ENCODE peak calls at places on chromosomes 7 and 10, in four cellular contexts. B is progenitor cell of endocrine pancreas, V is colonic mucosa, X is HepG2. F is an unnamed sample.

GRCh38 chr10:79347894-79348639 is 798 bp downstream of the PPIF start:
- DNase-seq in B (no peak), V (peak), X (peak), F (peak)

GRCh38 chr7:128794020-128794419 is 2.3 kb downstream of the CCDC136 start:
- DNase-seq in B (no peak), V (no peak), X (no peak), F (no peak)

GRCh38 chr10:484441-484924 is 205.0 kb downstream of the DIP2C start:
- DNase-seq in B (no peak), V (peak), X (no peak), F (peak)

GRCh38 chr10:109282510-109282909 is 640.8 kb downstream of the XPNPEP1 start:
- DNase-seq in B (no peak), V (no peak), X (no peak), F (no peak)

GRCh38 chr10:5434017-5434753 is 21.8 kb downstream of the NET1 start:
- DNase-seq in B (no peak), V (no peak), X (peak), F (no peak)

GRCh38 chr10:75201793-75202307 is 8.7 kb upstream of the VDAC2 start:
- DNase-seq in B (no peak), V (peak), X (peak), F (no peak)

GRCh38 chr7:35889001-35889400 is 88.1 kb downstream of the SEPTIN7 start:
- DNase-seq in B (no peak), V (no peak), X (no peak), F (no peak)

GRCh38 chr10:8543361-8544056 is 489.0 kb downstream of the GATA3 start:
- DNase-seq in B (no peak), V (peak), X (no peak), F (no peak)

GRCh38 chr7:30062587-30062986 is 34.4 kb downstream of the PLEKHA8 start:
- DNase-seq in B (no peak), V (no peak), X (peak), F (no peak)

GRCh38 chr7:94453898-94454297 is 55.7 kb upstream of the CASD1 start:
- DNase-seq in B (no peak), V (no peak), X (no peak), F (no peak)

GRCh38 chr7:129089521-129090212 is 34.8 kb upstream of the TNPO3 start:
- DNase-seq in B (no peak), V (no peak), X (no peak), F (no peak)

GRCh38 chr10:119020627-119020946 is 8.9 kb upstream of the NANOS1 start:
- DNase-seq in B (no peak), V (no peak), X (no peak), F (no peak)

GRCh38 chr10:94123253-94123995 is 129.7 kb downstream of the PLCE1 start:
- DNase-seq in B (no peak), V (no peak), X (peak), F (no peak)

GRCh38 chr10:62934258-62934657 is 118.1 kb upstream of the EGR2 start:
- DNase-seq in B (no peak), V (no peak), X (no peak), F (no peak)

GRCh38 chr7:33554046-33554445 is 351.3 kb upstream of the BMPER start:
- DNase-seq in B (no peak), V (no peak), X (no peak), F (no peak)

GRCh38 chr10:70430489-70431445 is 10.7 kb downstream of the NODAL start:
- DNase-seq in B (no peak), V (peak), X (peak), F (no peak)

GRCh38 chr10:10193848-10194247 is 823.8 kb upstream of the CELF2 start:
- DNase-seq in B (no peak), V (no peak), X (no peak), F (no peak)

GRCh38 chr7:41323811-41324210 is 379.1 kb downstream of the INHBA start:
- DNase-seq in B (no peak), V (no peak), X (no peak), F (no peak)

GRCh38 chr7:28408105-28408973 is 4.0 kb upstream of the CREB5 start:
- DNase-seq in B (no peak), V (no peak), X (no peak), F (no peak)

GRCh38 chr7:28086198-28086597 is 94.4 kb downstream of the JAZF1 start:
- DNase-seq in B (no peak), V (no peak), X (no peak), F (no peak)

GRCh38 chr10:114023198-114023597 is 20.5 kb upstream of the ADRB1 start:
- DNase-seq in B (no peak), V (no peak), X (no peak), F (no peak)

GRCh38 chr10:56745490-56745889 is 384.4 kb upstream of the ZWINT start:
- DNase-seq in B (no peak), V (no peak), X (no peak), F (no peak)

GRCh38 chr7:132472463-132473120 is 103.7 kb downstream of the PLXNA4 start:
- DNase-seq in B (no peak), V (no peak), X (no peak), F (peak)

GRCh38 chr10:42850931-42851330 is 68.3 kb downstream of the BMS1 start:
- DNase-seq in B (no peak), V (no peak), X (no peak), F (peak)

GRCh38 chr10:69180525-69181204 is 631 bp downstream of the SUPV3L1 start:
- DNase-seq in B (no peak), V (peak), X (no peak), F (no peak)

GRCh38 chr7:2938514-2939192 is 94.5 kb upstream of the GNA12 start:
- DNase-seq in B (no peak), V (no peak), X (no peak), F (peak)

GRCh38 chr7:135673360-135673706 is 11.0 kb downstream of the STMP1 start:
- DNase-seq in B (no peak), V (no peak), X (no peak), F (no peak)

GRCh38 chr10:78039743-78040142 is 6.1 kb downstream of the RPS24 start:
- DNase-seq in B (no peak), V (no peak), X (no peak), F (no peak)

GRCh38 chr7:193538-194256 is 1.3 kb downstream of the FAM20C start:
- DNase-seq in B (no peak), V (peak), X (no peak), F (no peak)

GRCh38 chr7:25862993-25863726 is 288.8 kb upstream of the NFE2L3 start:
- DNase-seq in B (no peak), V (no peak), X (no peak), F (no peak)

GRCh38 chr10:113697595-113697994 is 17.9 kb downstream of the CASP7 start:
- DNase-seq in B (no peak), V (no peak), X (no peak), F (no peak)

GRCh38 chr10:113225903-113226302 is 275.9 kb downstream of the TCF7L2 start:
- DNase-seq in B (no peak), V (no peak), X (no peak), F (no peak)

GRCh38 chr7:29127527-29127926 is 18.8 kb downstream of the CPVL start:
- DNase-seq in B (no peak), V (no peak), X (no peak), F (no peak)

GRCh38 chr10:50152792-50153272 is 85.1 kb downstream of the WASHC2A start:
- DNase-seq in B (no peak), V (peak), X (no peak), F (no peak)

DNA sequence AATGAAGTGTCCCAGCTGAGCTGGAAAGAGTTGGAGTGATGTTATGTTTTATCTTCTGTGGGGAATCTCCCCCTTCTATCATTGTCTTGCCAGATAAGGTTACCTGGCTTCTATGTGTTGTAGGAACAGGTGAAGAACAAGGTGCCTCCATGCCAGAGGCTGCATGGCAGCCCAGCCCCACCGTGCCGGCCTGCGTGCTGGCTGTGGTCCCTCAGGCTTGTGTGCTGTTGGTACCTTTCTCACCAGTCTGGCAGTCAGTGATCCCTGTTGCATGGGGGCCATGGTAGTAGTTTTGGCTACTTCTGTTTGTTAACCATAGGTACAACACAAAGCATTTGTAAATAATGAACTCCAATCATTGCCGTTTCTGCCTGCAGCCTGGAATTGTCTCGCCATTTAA is 37.9 kb downstream of the CCM2 start:
- DNase-seq in B (no peak), V (no peak), X (no peak), F (no peak)
- TF ChIP-seq CTCF in B (no peak), V (no peak), X (no peak), F (no peak)

GRCh38 chr7:114175140-114175539 is 239.5 kb upstream of the FOXP2 start:
- DNase-seq in B (no peak), V (no peak), X (no peak), F (no peak)
- TF ChIP-seq CTCF in B (no peak), V (no peak), X (no peak), F (no peak)

GRCh38 chr10:90960355-90960814 is 39.5 kb upstream of the ANKRD1 start:
- DNase-seq in B (no peak), V (no peak), X (no peak), F (no peak)
- TF ChIP-seq CTCF in B (no peak), V (no peak), X (no peak), F (no peak)

DNA sequence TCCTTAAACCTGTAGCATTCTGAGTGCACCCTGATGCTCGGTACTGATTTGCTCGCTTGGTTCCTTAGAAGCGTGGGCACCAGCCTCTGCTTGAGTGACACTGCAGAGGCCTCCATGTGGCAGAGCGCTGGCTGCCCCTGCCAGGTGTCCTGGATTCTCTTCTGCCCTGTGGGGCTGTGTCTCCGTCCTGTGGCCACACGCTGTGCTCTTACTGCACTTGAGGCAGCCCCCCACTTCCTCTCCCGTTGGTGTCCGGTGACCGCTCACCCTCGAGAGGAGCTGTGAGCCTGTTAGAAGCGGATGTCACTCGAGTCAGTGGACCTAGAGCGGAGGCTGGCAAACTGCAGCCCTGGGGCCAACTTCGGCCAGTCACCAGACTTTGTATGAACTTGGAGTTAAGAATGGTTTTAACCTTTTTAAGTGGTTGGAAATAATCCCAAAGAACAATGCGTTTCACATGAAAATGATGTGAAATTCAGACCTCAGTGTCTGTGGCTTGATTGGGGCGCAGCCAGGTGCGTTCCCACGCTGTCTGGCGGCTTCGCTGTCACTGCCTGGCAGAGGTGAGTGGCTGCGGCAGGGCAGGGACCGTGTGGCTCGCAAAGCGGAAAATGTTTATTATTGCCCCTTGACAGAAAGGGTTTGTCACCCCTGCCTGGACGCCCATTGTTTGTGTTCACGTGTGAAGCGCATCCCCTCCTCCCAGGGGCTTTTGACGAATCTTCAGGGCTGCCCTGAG is 114.6 kb downstream of the CYTH3 start:
- DNase-seq in B (no peak), V (no peak), X (no peak), F (no peak)
- TF ChIP-seq CTCF in B (no peak), V (no peak), X (no peak), F (no peak)

GRCh38 chr7:107169120-107170050 is 582 bp downstream of the HBP1 start:
- DNase-seq in B (peak), V (peak), X (peak), F (peak)
- TF ChIP-seq CTCF in B (no peak), V (no peak), X (peak), F (no peak)

DNA sequence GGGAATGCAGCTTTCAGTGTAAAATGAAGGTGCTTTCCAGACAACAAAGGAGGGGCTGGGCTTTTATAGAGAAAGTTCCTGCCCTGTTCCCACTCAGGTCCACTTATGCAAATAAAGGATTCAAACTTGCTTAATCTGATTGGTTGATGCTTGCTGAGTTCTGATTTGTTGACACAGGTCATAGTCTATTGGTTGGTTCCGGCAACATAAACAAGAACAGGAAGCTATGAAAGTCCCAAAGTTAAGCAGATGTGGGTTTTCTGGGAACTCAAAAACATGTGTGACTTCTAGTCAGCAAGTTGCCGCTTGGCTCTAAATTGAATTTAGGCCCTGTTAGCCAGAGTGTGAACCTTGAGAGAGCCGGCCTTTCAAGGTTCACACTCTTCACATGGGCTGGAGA is 194.2 kb upstream of the SVIL start:
- DNase-seq in B (no peak), V (no peak), X (no peak), F (no peak)
- TF ChIP-seq CTCF in B (no peak), V (no peak), X (no peak), F (no peak)

GRCh38 chr7:83930262-83930661 is 264.3 kb downstream of the SEMA3A start:
- DNase-seq in B (no peak), V (no peak), X (no peak), F (no peak)

GRCh38 chr7:83937930-83938329 is 256.7 kb downstream of the SEMA3A start:
- DNase-seq in B (no peak), V (no peak), X (no peak), F (no peak)

GRCh38 chr7:83936056-83936703 is 258.4 kb downstream of the SEMA3A start:
- DNase-seq in B (peak), V (peak), X (peak), F (no peak)

GRCh38 chr7:83931968-83932367 is 262.6 kb downstream of the SEMA3A start:
- DNase-seq in B (no peak), V (no peak), X (no peak), F (no peak)

GRCh38 chr7:83934118-83934734 is 260.4 kb downstream of the SEMA3A start:
- DNase-seq in B (no peak), V (no peak), X (no peak), F (no peak)
- TF ChIP-seq CTCF in B (peak), V (no peak), X (no peak), F (peak)

F was measured in osteocyte.